ENCODE peak calls at places on chromosome X, in nine cellular contexts. B, C, M, I, Y, S, N, H and K are unnamed samples.
A peak's percentile ranks its signal among the peaks of the same experiment; 100 is the strongest.

GRCh38 chrX:118685393-118685792 is 42.0 kb upstream of the IL13RA1 start:
- DNase-seq in H (no peak), M (no peak), S (no peak), Y (no peak), I (no peak), B (no peak), N (no peak), C (no peak), K (no peak)

GRCh38 chrX:46180258-46180687 is 364.9 kb downstream of the ZNF674 start:
- DNase-seq in S (no peak), H (peak; percentile 82), Y (no peak), N (no peak), M (peak; percentile 61), I (no peak), C (no peak), B (peak; percentile 93), K (no peak)

GRCh38 chrX:13125188-13125587 is 80.8 kb upstream of the FAM9C start:
- DNase-seq in I (no peak), H (no peak), C (no peak), S (no peak), N (no peak), B (no peak), M (no peak), Y (no peak), K (no peak)

GRCh38 chrX:136199365-136199764 is 51.8 kb downstream of the MAP7D3 start:
- DNase-seq in N (no peak), B (no peak), M (no peak), C (no peak), S (no peak), I (no peak), H (peak; percentile 24), Y (no peak), K (no peak)

GRCh38 chrX:13834316-13834715 is 17.4 kb upstream of the GPM6B start:
- DNase-seq in I (no peak), C (no peak), S (no peak), H (no peak), Y (no peak), N (no peak), M (no peak), B (no peak), K (no peak)

GRCh38 chrX:131746491-131746968 is 202.7 kb downstream of the OR13H1 start:
- DNase-seq in C (peak; percentile 51), M (no peak), S (no peak), B (peak; percentile 60), H (peak; percentile 79), Y (peak; percentile 80), N (peak; percentile 87), I (no peak), K (peak; percentile 84)

GRCh38 chrX:45202171-45202570 is 1.5 kb upstream of the DIPK2B start:
- DNase-seq in Y (no peak), S (no peak), N (no peak), B (no peak), M (no peak), C (no peak), H (no peak), I (no peak), K (no peak)

GRCh38 chrX:65706041-65706828 is 38.8 kb downstream of the MSN start:
- DNase-seq in M (no peak), C (no peak), H (peak; percentile 83), B (peak; percentile 96), S (peak; percentile 25), N (peak; percentile 48), Y (peak; percentile 25), I (no peak), K (no peak)

GRCh38 chrX:24805201-24805600 is 111.5 kb downstream of the POLA1 start:
- DNase-seq in B (no peak), H (no peak), M (no peak), S (no peak), C (no peak), N (no peak), I (no peak), Y (no peak), K (no peak)

GRCh38 chrX:118420462-118420861 is 74.6 kb downstream of the WDR44 start:
- DNase-seq in B (peak; percentile 0), N (no peak), C (no peak), Y (no peak), I (no peak), S (no peak), H (peak; percentile 27), M (no peak), K (no peak)

GRCh38 chrX:150291014-150291413 is 72.1 kb upstream of the MAMLD1 start:
- DNase-seq in M (no peak), S (no peak), H (peak; percentile 48), B (no peak), C (no peak), N (no peak), Y (no peak), I (no peak), K (no peak)

GRCh38 chrX:11562570-11562969 is 103.2 kb downstream of the ARHGAP6 start:
- DNase-seq in C (no peak), S (no peak), Y (no peak), I (no peak), B (no peak), H (no peak), M (no peak), N (no peak), K (no peak)

GRCh38 chrX:39491548-39492297 is 606.0 kb downstream of the BCOR start:
- DNase-seq in I (no peak), C (peak; percentile 50), S (peak; percentile 13), H (no peak), M (no peak), Y (peak; percentile 7), B (no peak), N (no peak), K (peak; percentile 58)

GRCh38 chrX:40855411-40855810 is 120.1 kb upstream of the MED14 start:
- DNase-seq in B (peak; percentile 40), S (no peak), H (peak; percentile 70), M (no peak), I (no peak), N (no peak), C (no peak), Y (no peak), K (no peak)

GRCh38 chrX:107565005-107565404 is 63.3 kb upstream of the PRPS1 start:
- DNase-seq in N (no peak), B (no peak), M (no peak), S (no peak), Y (no peak), C (no peak), I (no peak), H (no peak), K (no peak)

GRCh38 chrX:110315541-110315940 is 2.3 kb downstream of the AMMECR1 start:
- DNase-seq in I (no peak), C (no peak), Y (no peak), M (no peak), S (no peak), H (no peak), N (no peak), B (no peak), K (no peak)

GRCh38 chrX:130213376-130213775 is 41.6 kb downstream of the RAB33A start:
- DNase-seq in H (no peak), N (no peak), M (no peak), S (no peak), I (no peak), C (no peak), Y (no peak), B (no peak), K (no peak)

GRCh38 chrX:1411331-1411730 is 19.4 kb upstream of the SLC25A6 start:
- DNase-seq in Y (no peak), S (no peak), H (no peak), C (no peak), N (no peak), B (no peak), M (no peak), I (no peak), K (no peak)

GRCh38 chrX:71664889-71665491 is 2.4 kb upstream of the LOC101059915 start:
- DNase-seq in B (no peak), H (no peak), I (no peak), M (no peak), Y (no peak), S (no peak), C (peak; percentile 22), N (no peak), K (no peak)

GRCh38 chrX:2640436-2641150 is 50.5 kb upstream of the CD99 start:
- DNase-seq in C (no peak), I (no peak), B (no peak), N (no peak), Y (no peak), S (no peak), M (no peak), H (no peak), K (no peak)

GRCh38 chrX:118423558-118423957 is 72.1 kb upstream of the DOCK11 start:
- DNase-seq in Y (no peak), B (no peak), N (no peak), S (no peak), M (no peak), I (no peak), H (no peak), C (no peak), K (no peak)

GRCh38 chrX:21056636-21057035 is 317.6 kb upstream of the CNKSR2 start:
- DNase-seq in H (peak; percentile 31), B (peak; percentile 42), C (no peak), I (no peak), Y (no peak), N (no peak), S (no peak), M (no peak), K (no peak)

GRCh38 chrX:73127700-73128241 is 48.5 kb upstream of the PABPC1L2A start:
- DNase-seq in M (no peak), N (peak; percentile 24), B (peak; percentile 14), C (peak; percentile 28), H (no peak), I (no peak), S (peak; percentile 6), Y (no peak), K (no peak)

GRCh38 chrX:132957211-132958085 is 981 bp downstream of the HS6ST2 start:
- DNase-seq in B (no peak), S (peak; percentile 57), C (peak; percentile 88), Y (no peak), M (no peak), I (peak; percentile 50), N (peak; percentile 26), H (no peak), K (no peak)

GRCh38 chrX:110723844-110724243 is 71.8 kb downstream of the CHRDL1 start:
- DNase-seq in B (no peak), H (no peak), C (no peak), I (no peak), Y (no peak), M (no peak), S (no peak), N (no peak), K (no peak)